ENCODE peak calls at places on chromosomes 11 and 22, in eight cellular contexts. One of them, this sample, is unnamed.

GRCh38 chr11:69116671-69117070 is 39.1 kb upstream of the SMIM38 start:
- DNase-seq in stimulated activated CD4-positive, alpha-beta T cell treated with anti-CD3 and anti-CD28 coated beads, Interleukin-1b, Interleukin-23, amount 100 ng/mL, for 1 hour: no peak
- DNase-seq in substantia nigra: no peak
- DNase-seq in SW480: no peak
- DNase-seq in adipocyte: no peak
- DNase-seq in RPMI8226: no peak
- DNase-seq in CD8-positive, alpha-beta memory T cell: no peak
- DNase-seq in activated CD4-positive, alpha-beta T cell treated with anti-CD3 and anti-CD28 coated beads for 24 hours: no peak
- DNase-seq in this sample: no peak

GRCh38 chr22:36816635-36817428 is at the start of gene PVALB:
- DNase-seq in stimulated activated CD4-positive, alpha-beta T cell treated with anti-CD3 and anti-CD28 coated beads, Interleukin-1b, Interleukin-23, amount 100 ng/mL, for 1 hour: no peak
- DNase-seq in substantia nigra: no peak
- DNase-seq in SW480: no peak
- DNase-seq in adipocyte: peak
- DNase-seq in RPMI8226: peak
- DNase-seq in CD8-positive, alpha-beta memory T cell: no peak
- DNase-seq in activated CD4-positive, alpha-beta T cell treated with anti-CD3 and anti-CD28 coated beads for 24 hours: no peak
- DNase-seq in this sample: no peak

GRCh38 chr22:20061481-20061861 is 18.6 kb upstream of the DGCR8 start:
- DNase-seq in stimulated activated CD4-positive, alpha-beta T cell treated with anti-CD3 and anti-CD28 coated beads, Interleukin-1b, Interleukin-23, amount 100 ng/mL, for 1 hour: no peak
- DNase-seq in substantia nigra: no peak
- DNase-seq in SW480: no peak
- DNase-seq in adipocyte: no peak
- DNase-seq in RPMI8226: no peak
- DNase-seq in CD8-positive, alpha-beta memory T cell: no peak
- DNase-seq in activated CD4-positive, alpha-beta T cell treated with anti-CD3 and anti-CD28 coated beads for 24 hours: no peak
- DNase-seq in this sample: no peak

GRCh38 chr22:20779014-20779812 is 5.3 kb downstream of the SERPIND1 start:
- DNase-seq in stimulated activated CD4-positive, alpha-beta T cell treated with anti-CD3 and anti-CD28 coated beads, Interleukin-1b, Interleukin-23, amount 100 ng/mL, for 1 hour: no peak
- DNase-seq in substantia nigra: no peak
- DNase-seq in SW480: peak
- DNase-seq in adipocyte: no peak
- DNase-seq in RPMI8226: no peak
- DNase-seq in CD8-positive, alpha-beta memory T cell: no peak
- DNase-seq in activated CD4-positive, alpha-beta T cell treated with anti-CD3 and anti-CD28 coated beads for 24 hours: no peak
- DNase-seq in this sample: no peak

GRCh38 chr22:47388331-47388730 is 625.9 kb downstream of the TBC1D22A start:
- DNase-seq in stimulated activated CD4-positive, alpha-beta T cell treated with anti-CD3 and anti-CD28 coated beads, Interleukin-1b, Interleukin-23, amount 100 ng/mL, for 1 hour: no peak
- DNase-seq in substantia nigra: no peak
- DNase-seq in SW480: no peak
- DNase-seq in adipocyte: no peak
- DNase-seq in RPMI8226: no peak
- DNase-seq in CD8-positive, alpha-beta memory T cell: no peak
- DNase-seq in activated CD4-positive, alpha-beta T cell treated with anti-CD3 and anti-CD28 coated beads for 24 hours: no peak
- DNase-seq in this sample: no peak

GRCh38 chr11:11807811-11808210 is 34.0 kb upstream of the USP47 start:
- DNase-seq in stimulated activated CD4-positive, alpha-beta T cell treated with anti-CD3 and anti-CD28 coated beads, Interleukin-1b, Interleukin-23, amount 100 ng/mL, for 1 hour: no peak
- DNase-seq in substantia nigra: no peak
- DNase-seq in SW480: no peak
- DNase-seq in adipocyte: no peak
- DNase-seq in RPMI8226: no peak
- DNase-seq in CD8-positive, alpha-beta memory T cell: no peak
- DNase-seq in activated CD4-positive, alpha-beta T cell treated with anti-CD3 and anti-CD28 coated beads for 24 hours: no peak
- DNase-seq in this sample: no peak

GRCh38 chr11:35796542-35796941 is 134.0 kb downstream of the TRIM44 start:
- DNase-seq in stimulated activated CD4-positive, alpha-beta T cell treated with anti-CD3 and anti-CD28 coated beads, Interleukin-1b, Interleukin-23, amount 100 ng/mL, for 1 hour: no peak
- DNase-seq in substantia nigra: no peak
- DNase-seq in SW480: no peak
- DNase-seq in adipocyte: peak
- DNase-seq in RPMI8226: no peak
- DNase-seq in CD8-positive, alpha-beta memory T cell: no peak
- DNase-seq in activated CD4-positive, alpha-beta T cell treated with anti-CD3 and anti-CD28 coated beads for 24 hours: no peak
- DNase-seq in this sample: no peak

GRCh38 chr22:30777589-30777988 is 82.9 kb downstream of the OSBP2 start:
- DNase-seq in stimulated activated CD4-positive, alpha-beta T cell treated with anti-CD3 and anti-CD28 coated beads, Interleukin-1b, Interleukin-23, amount 100 ng/mL, for 1 hour: no peak
- DNase-seq in substantia nigra: no peak
- DNase-seq in SW480: no peak
- DNase-seq in adipocyte: no peak
- DNase-seq in RPMI8226: no peak
- DNase-seq in CD8-positive, alpha-beta memory T cell: no peak
- DNase-seq in activated CD4-positive, alpha-beta T cell treated with anti-CD3 and anti-CD28 coated beads for 24 hours: no peak
- DNase-seq in this sample: no peak

GRCh38 chr11:8768625-8769333 is 86.2 kb downstream of the RPL27A start:
- DNase-seq in stimulated activated CD4-positive, alpha-beta T cell treated with anti-CD3 and anti-CD28 coated beads, Interleukin-1b, Interleukin-23, amount 100 ng/mL, for 1 hour: no peak
- DNase-seq in substantia nigra: no peak
- DNase-seq in SW480: peak
- DNase-seq in adipocyte: peak
- DNase-seq in RPMI8226: no peak
- DNase-seq in CD8-positive, alpha-beta memory T cell: no peak
- DNase-seq in activated CD4-positive, alpha-beta T cell treated with anti-CD3 and anti-CD28 coated beads for 24 hours: no peak
- DNase-seq in this sample: peak

GRCh38 chr22:39149915-39150847 is 2.3 kb downstream of the CBX7 start:
- DNase-seq in stimulated activated CD4-positive, alpha-beta T cell treated with anti-CD3 and anti-CD28 coated beads, Interleukin-1b, Interleukin-23, amount 100 ng/mL, for 1 hour: no peak
- DNase-seq in substantia nigra: no peak
- DNase-seq in SW480: no peak
- DNase-seq in adipocyte: no peak
- DNase-seq in RPMI8226: no peak
- DNase-seq in CD8-positive, alpha-beta memory T cell: no peak
- DNase-seq in activated CD4-positive, alpha-beta T cell treated with anti-CD3 and anti-CD28 coated beads for 24 hours: no peak
- DNase-seq in this sample: no peak

GRCh38 chr11:117096973-117097566 is 1.2 kb downstream of the SIK3 start:
- DNase-seq in stimulated activated CD4-positive, alpha-beta T cell treated with anti-CD3 and anti-CD28 coated beads, Interleukin-1b, Interleukin-23, amount 100 ng/mL, for 1 hour: no peak
- DNase-seq in substantia nigra: no peak
- DNase-seq in SW480: no peak
- DNase-seq in adipocyte: peak
- DNase-seq in RPMI8226: no peak
- DNase-seq in CD8-positive, alpha-beta memory T cell: no peak
- DNase-seq in activated CD4-positive, alpha-beta T cell treated with anti-CD3 and anti-CD28 coated beads for 24 hours: no peak
- DNase-seq in this sample: no peak

GRCh38 chr11:66154109-66154508 is 84.0 kb downstream of the PACS1 start:
- DNase-seq in stimulated activated CD4-positive, alpha-beta T cell treated with anti-CD3 and anti-CD28 coated beads, Interleukin-1b, Interleukin-23, amount 100 ng/mL, for 1 hour: no peak
- DNase-seq in substantia nigra: no peak
- DNase-seq in SW480: no peak
- DNase-seq in adipocyte: no peak
- DNase-seq in RPMI8226: no peak
- DNase-seq in CD8-positive, alpha-beta memory T cell: no peak
- DNase-seq in activated CD4-positive, alpha-beta T cell treated with anti-CD3 and anti-CD28 coated beads for 24 hours: no peak
- DNase-seq in this sample: no peak

GRCh38 chr11:23314162-23314561 is 453.9 kb upstream of the CCDC179 start:
- DNase-seq in stimulated activated CD4-positive, alpha-beta T cell treated with anti-CD3 and anti-CD28 coated beads, Interleukin-1b, Interleukin-23, amount 100 ng/mL, for 1 hour: no peak
- DNase-seq in substantia nigra: no peak
- DNase-seq in SW480: no peak
- DNase-seq in adipocyte: no peak
- DNase-seq in RPMI8226: no peak
- DNase-seq in CD8-positive, alpha-beta memory T cell: no peak
- DNase-seq in activated CD4-positive, alpha-beta T cell treated with anti-CD3 and anti-CD28 coated beads for 24 hours: no peak
- DNase-seq in this sample: no peak

GRCh38 chr11:196786-197731 is 4.2 kb downstream of the SCGB1C1 start:
- DNase-seq in stimulated activated CD4-positive, alpha-beta T cell treated with anti-CD3 and anti-CD28 coated beads, Interleukin-1b, Interleukin-23, amount 100 ng/mL, for 1 hour: no peak
- DNase-seq in substantia nigra: no peak
- DNase-seq in SW480: no peak
- DNase-seq in adipocyte: no peak
- DNase-seq in RPMI8226: no peak
- DNase-seq in CD8-positive, alpha-beta memory T cell: no peak
- DNase-seq in activated CD4-positive, alpha-beta T cell treated with anti-CD3 and anti-CD28 coated beads for 24 hours: no peak
- DNase-seq in this sample: no peak

GRCh38 chr11:67640758-67641113 is 1.2 kb upstream of the TBX10 start:
- DNase-seq in stimulated activated CD4-positive, alpha-beta T cell treated with anti-CD3 and anti-CD28 coated beads, Interleukin-1b, Interleukin-23, amount 100 ng/mL, for 1 hour: no peak
- DNase-seq in substantia nigra: no peak
- DNase-seq in SW480: no peak
- DNase-seq in adipocyte: no peak
- DNase-seq in RPMI8226: no peak
- DNase-seq in CD8-positive, alpha-beta memory T cell: no peak
- DNase-seq in activated CD4-positive, alpha-beta T cell treated with anti-CD3 and anti-CD28 coated beads for 24 hours: no peak
- DNase-seq in this sample: no peak

GRCh38 chr11:22742149-22742548 is 75.7 kb downstream of the GAS2 start:
- DNase-seq in stimulated activated CD4-positive, alpha-beta T cell treated with anti-CD3 and anti-CD28 coated beads, Interleukin-1b, Interleukin-23, amount 100 ng/mL, for 1 hour: no peak
- DNase-seq in substantia nigra: no peak
- DNase-seq in SW480: no peak
- DNase-seq in adipocyte: no peak
- DNase-seq in RPMI8226: no peak
- DNase-seq in CD8-positive, alpha-beta memory T cell: no peak
- DNase-seq in activated CD4-positive, alpha-beta T cell treated with anti-CD3 and anti-CD28 coated beads for 24 hours: no peak
- DNase-seq in this sample: no peak

GRCh38 chr11:118415739-118416068 is 14.3 kb downstream of the ATP5MG start:
- DNase-seq in stimulated activated CD4-positive, alpha-beta T cell treated with anti-CD3 and anti-CD28 coated beads, Interleukin-1b, Interleukin-23, amount 100 ng/mL, for 1 hour: no peak
- DNase-seq in substantia nigra: no peak
- DNase-seq in SW480: peak
- DNase-seq in adipocyte: peak
- DNase-seq in RPMI8226: peak
- DNase-seq in CD8-positive, alpha-beta memory T cell: no peak
- DNase-seq in activated CD4-positive, alpha-beta T cell treated with anti-CD3 and anti-CD28 coated beads for 24 hours: no peak
- DNase-seq in this sample: peak

GRCh38 chr11:77418981-77419592 is 54.8 kb downstream of the PAK1 start:
- DNase-seq in stimulated activated CD4-positive, alpha-beta T cell treated with anti-CD3 and anti-CD28 coated beads, Interleukin-1b, Interleukin-23, amount 100 ng/mL, for 1 hour: no peak
- DNase-seq in substantia nigra: no peak
- DNase-seq in SW480: no peak
- DNase-seq in adipocyte: no peak
- DNase-seq in RPMI8226: no peak
- DNase-seq in CD8-positive, alpha-beta memory T cell: no peak
- DNase-seq in activated CD4-positive, alpha-beta T cell treated with anti-CD3 and anti-CD28 coated beads for 24 hours: no peak
- DNase-seq in this sample: no peak

GRCh38 chr11:67271548-67272284 is 5.4 kb downstream of the GRK2 start:
- DNase-seq in stimulated activated CD4-positive, alpha-beta T cell treated with anti-CD3 and anti-CD28 coated beads, Interleukin-1b, Interleukin-23, amount 100 ng/mL, for 1 hour: no peak
- DNase-seq in substantia nigra: no peak
- DNase-seq in SW480: no peak
- DNase-seq in adipocyte: no peak
- DNase-seq in RPMI8226: no peak
- DNase-seq in CD8-positive, alpha-beta memory T cell: peak
- DNase-seq in activated CD4-positive, alpha-beta T cell treated with anti-CD3 and anti-CD28 coated beads for 24 hours: peak
- DNase-seq in this sample: no peak

GRCh38 chr22:17808688-17809403 is 34.6 kb upstream of the BID start:
- DNase-seq in stimulated activated CD4-positive, alpha-beta T cell treated with anti-CD3 and anti-CD28 coated beads, Interleukin-1b, Interleukin-23, amount 100 ng/mL, for 1 hour: no peak
- DNase-seq in substantia nigra: no peak
- DNase-seq in SW480: no peak
- DNase-seq in adipocyte: no peak
- DNase-seq in RPMI8226: no peak
- DNase-seq in CD8-positive, alpha-beta memory T cell: no peak
- DNase-seq in activated CD4-positive, alpha-beta T cell treated with anti-CD3 and anti-CD28 coated beads for 24 hours: no peak
- DNase-seq in this sample: no peak

GRCh38 chr22:37672920-37673453 is 2.4 kb upstream of the LGALS1 start:
- DNase-seq in stimulated activated CD4-positive, alpha-beta T cell treated with anti-CD3 and anti-CD28 coated beads, Interleukin-1b, Interleukin-23, amount 100 ng/mL, for 1 hour: no peak
- DNase-seq in substantia nigra: no peak
- DNase-seq in SW480: no peak
- DNase-seq in adipocyte: no peak
- DNase-seq in RPMI8226: no peak
- DNase-seq in CD8-positive, alpha-beta memory T cell: no peak
- DNase-seq in activated CD4-positive, alpha-beta T cell treated with anti-CD3 and anti-CD28 coated beads for 24 hours: no peak
- DNase-seq in this sample: no peak

GRCh38 chr22:24453853-24454252 is 26.5 kb downstream of the ADORA2A start:
- DNase-seq in stimulated activated CD4-positive, alpha-beta T cell treated with anti-CD3 and anti-CD28 coated beads, Interleukin-1b, Interleukin-23, amount 100 ng/mL, for 1 hour: no peak
- DNase-seq in substantia nigra: no peak
- DNase-seq in SW480: no peak
- DNase-seq in adipocyte: no peak
- DNase-seq in RPMI8226: no peak
- DNase-seq in CD8-positive, alpha-beta memory T cell: no peak
- DNase-seq in activated CD4-positive, alpha-beta T cell treated with anti-CD3 and anti-CD28 coated beads for 24 hours: no peak
- DNase-seq in this sample: no peak

GRCh38 chr11:43404836-43405479 is 46.2 kb downstream of the TTC17 start:
- DNase-seq in stimulated activated CD4-positive, alpha-beta T cell treated with anti-CD3 and anti-CD28 coated beads, Interleukin-1b, Interleukin-23, amount 100 ng/mL, for 1 hour: no peak
- DNase-seq in substantia nigra: no peak
- DNase-seq in SW480: no peak
- DNase-seq in adipocyte: no peak
- DNase-seq in RPMI8226: no peak
- DNase-seq in CD8-positive, alpha-beta memory T cell: no peak
- DNase-seq in activated CD4-positive, alpha-beta T cell treated with anti-CD3 and anti-CD28 coated beads for 24 hours: no peak
- DNase-seq in this sample: no peak

GRCh38 chr11:58900479-58901420 is 38.5 kb upstream of the GLYATL1 start:
- DNase-seq in stimulated activated CD4-positive, alpha-beta T cell treated with anti-CD3 and anti-CD28 coated beads, Interleukin-1b, Interleukin-23, amount 100 ng/mL, for 1 hour: no peak
- DNase-seq in substantia nigra: no peak
- DNase-seq in SW480: peak
- DNase-seq in adipocyte: peak
- DNase-seq in RPMI8226: peak
- DNase-seq in CD8-positive, alpha-beta memory T cell: no peak
- DNase-seq in activated CD4-positive, alpha-beta T cell treated with anti-CD3 and anti-CD28 coated beads for 24 hours: peak
- DNase-seq in this sample: peak

GRCh38 chr11:64879226-64879900 is 942 bp upstream of the EHD1 start:
- DNase-seq in stimulated activated CD4-positive, alpha-beta T cell treated with anti-CD3 and anti-CD28 coated beads, Interleukin-1b, Interleukin-23, amount 100 ng/mL, for 1 hour: no peak
- DNase-seq in substantia nigra: no peak
- DNase-seq in SW480: no peak
- DNase-seq in adipocyte: no peak
- DNase-seq in RPMI8226: no peak
- DNase-seq in CD8-positive, alpha-beta memory T cell: no peak
- DNase-seq in activated CD4-positive, alpha-beta T cell treated with anti-CD3 and anti-CD28 coated beads for 24 hours: no peak
- DNase-seq in this sample: no peak

GRCh38 chr11:10858505-10859360 is 880 bp upstream of the ZBED5 start:
- DNase-seq in stimulated activated CD4-positive, alpha-beta T cell treated with anti-CD3 and anti-CD28 coated beads, Interleukin-1b, Interleukin-23, amount 100 ng/mL, for 1 hour: no peak
- DNase-seq in substantia nigra: peak
- DNase-seq in SW480: peak
- DNase-seq in adipocyte: peak
- DNase-seq in RPMI8226: peak
- DNase-seq in CD8-positive, alpha-beta memory T cell: no peak
- DNase-seq in activated CD4-positive, alpha-beta T cell treated with anti-CD3 and anti-CD28 coated beads for 24 hours: peak
- DNase-seq in this sample: peak

GRCh38 chr22:32684822-32685187 is 116.7 kb upstream of the TIMP3 start:
- DNase-seq in stimulated activated CD4-positive, alpha-beta T cell treated with anti-CD3 and anti-CD28 coated beads, Interleukin-1b, Interleukin-23, amount 100 ng/mL, for 1 hour: no peak
- DNase-seq in substantia nigra: no peak
- DNase-seq in SW480: no peak
- DNase-seq in adipocyte: no peak
- DNase-seq in RPMI8226: no peak
- DNase-seq in CD8-positive, alpha-beta memory T cell: no peak
- DNase-seq in activated CD4-positive, alpha-beta T cell treated with anti-CD3 and anti-CD28 coated beads for 24 hours: no peak
- DNase-seq in this sample: no peak

GRCh38 chr22:47124946-47125345 is 362.5 kb downstream of the TBC1D22A start:
- DNase-seq in stimulated activated CD4-positive, alpha-beta T cell treated with anti-CD3 and anti-CD28 coated beads, Interleukin-1b, Interleukin-23, amount 100 ng/mL, for 1 hour: no peak
- DNase-seq in substantia nigra: no peak
- DNase-seq in SW480: no peak
- DNase-seq in adipocyte: no peak
- DNase-seq in RPMI8226: no peak
- DNase-seq in CD8-positive, alpha-beta memory T cell: no peak
- DNase-seq in activated CD4-positive, alpha-beta T cell treated with anti-CD3 and anti-CD28 coated beads for 24 hours: no peak
- DNase-seq in this sample: no peak

GRCh38 chr11:44761546-44761961 is 34.8 kb downstream of the TSPAN18 start:
- DNase-seq in stimulated activated CD4-positive, alpha-beta T cell treated with anti-CD3 and anti-CD28 coated beads, Interleukin-1b, Interleukin-23, amount 100 ng/mL, for 1 hour: no peak
- DNase-seq in substantia nigra: no peak
- DNase-seq in SW480: no peak
- DNase-seq in adipocyte: no peak
- DNase-seq in RPMI8226: no peak
- DNase-seq in CD8-positive, alpha-beta memory T cell: no peak
- DNase-seq in activated CD4-positive, alpha-beta T cell treated with anti-CD3 and anti-CD28 coated beads for 24 hours: no peak
- DNase-seq in this sample: no peak

GRCh38 chr11:77547863-77548551 is 41.7 kb upstream of the AQP11 start:
- DNase-seq in stimulated activated CD4-positive, alpha-beta T cell treated with anti-CD3 and anti-CD28 coated beads, Interleukin-1b, Interleukin-23, amount 100 ng/mL, for 1 hour: no peak
- DNase-seq in substantia nigra: no peak
- DNase-seq in SW480: peak
- DNase-seq in adipocyte: peak
- DNase-seq in RPMI8226: peak
- DNase-seq in CD8-positive, alpha-beta memory T cell: peak
- DNase-seq in activated CD4-positive, alpha-beta T cell treated with anti-CD3 and anti-CD28 coated beads for 24 hours: no peak
- DNase-seq in this sample: peak

GRCh38 chr11:102177974-102178631 is 67.9 kb downstream of the YAP1 start:
- DNase-seq in stimulated activated CD4-positive, alpha-beta T cell treated with anti-CD3 and anti-CD28 coated beads, Interleukin-1b, Interleukin-23, amount 100 ng/mL, for 1 hour: no peak
- DNase-seq in substantia nigra: no peak
- DNase-seq in SW480: peak
- DNase-seq in adipocyte: peak
- DNase-seq in RPMI8226: no peak
- DNase-seq in CD8-positive, alpha-beta memory T cell: no peak
- DNase-seq in activated CD4-positive, alpha-beta T cell treated with anti-CD3 and anti-CD28 coated beads for 24 hours: no peak
- DNase-seq in this sample: peak

GRCh38 chr11:126060651-126061220 is 1.9 kb downstream of the CDON start:
- DNase-seq in stimulated activated CD4-positive, alpha-beta T cell treated with anti-CD3 and anti-CD28 coated beads, Interleukin-1b, Interleukin-23, amount 100 ng/mL, for 1 hour: no peak
- DNase-seq in substantia nigra: no peak
- DNase-seq in SW480: no peak
- DNase-seq in adipocyte: no peak
- DNase-seq in RPMI8226: no peak
- DNase-seq in CD8-positive, alpha-beta memory T cell: no peak
- DNase-seq in activated CD4-positive, alpha-beta T cell treated with anti-CD3 and anti-CD28 coated beads for 24 hours: no peak
- DNase-seq in this sample: no peak

GRCh38 chr11:130008326-130008725 is 5.7 kb upstream of the PRDM10 start:
- DNase-seq in stimulated activated CD4-positive, alpha-beta T cell treated with anti-CD3 and anti-CD28 coated beads, Interleukin-1b, Interleukin-23, amount 100 ng/mL, for 1 hour: no peak
- DNase-seq in substantia nigra: no peak
- DNase-seq in SW480: no peak
- DNase-seq in adipocyte: no peak
- DNase-seq in RPMI8226: no peak
- DNase-seq in CD8-positive, alpha-beta memory T cell: no peak
- DNase-seq in activated CD4-positive, alpha-beta T cell treated with anti-CD3 and anti-CD28 coated beads for 24 hours: no peak
- DNase-seq in this sample: no peak

GRCh38 chr22:30767656-30768055 is 73.0 kb downstream of the OSBP2 start:
- DNase-seq in stimulated activated CD4-positive, alpha-beta T cell treated with anti-CD3 and anti-CD28 coated beads, Interleukin-1b, Interleukin-23, amount 100 ng/mL, for 1 hour: no peak
- DNase-seq in substantia nigra: no peak
- DNase-seq in SW480: no peak
- DNase-seq in adipocyte: no peak
- DNase-seq in RPMI8226: no peak
- DNase-seq in CD8-positive, alpha-beta memory T cell: no peak
- DNase-seq in activated CD4-positive, alpha-beta T cell treated with anti-CD3 and anti-CD28 coated beads for 24 hours: no peak
- DNase-seq in this sample: no peak

This sample was measured in AG10803.